ENCODE peak calls at places on chromosomes 11 and 22, in eight cellular contexts. W is GM10248; H is pancreas; A is OCI-LY7; Z is CD4-positive, alpha-beta T cell; R is PC-3; V is HL-60; J is GM13977. D is an unnamed sample.

GRCh38 chr11:103824116-103824515 is 212.3 kb upstream of the DDI1 start:
- DNase-seq in W (no peak), H (no peak), A (no peak), Z (no peak), R (no peak), V (no peak), J (no peak), D (no peak)

GRCh38 chr11:120608760-120609211 is 97.2 kb downstream of the GRIK4 start:
- DNase-seq in W (no peak), H (no peak), A (no peak), Z (no peak), R (no peak), V (no peak), J (no peak), D (no peak)

GRCh38 chr11:65471410-65471762 is 27.5 kb upstream of the MALAT1 start:
- DNase-seq in W (peak), H (peak), A (peak), Z (peak), R (peak), V (no peak), J (peak), D (no peak)

GRCh38 chr11:107857550-107858216 is 904 bp downstream of the SLC35F2 start:
- DNase-seq in W (no peak), H (no peak), A (no peak), Z (no peak), R (no peak), V (no peak), J (no peak), D (no peak)

GRCh38 chr11:60363542-60364525 is 14.5 kb upstream of the MS4A7 start:
- DNase-seq in W (peak), H (no peak), A (peak), Z (peak), R (peak), V (peak), J (peak), D (peak)

GRCh38 chr11:70322653-70323052 is 52.2 kb downstream of the PPFIA1 start:
- DNase-seq in W (no peak), H (no peak), A (no peak), Z (no peak), R (no peak), V (no peak), J (no peak), D (no peak)

GRCh38 chr11:261624-262023 is 16.6 kb upstream of the NLRP6 start:
- DNase-seq in W (no peak), H (no peak), A (peak), Z (no peak), R (no peak), V (no peak), J (no peak), D (no peak)

GRCh38 chr22:30270841-30271240 is 4.2 kb upstream of the OSM start:
- DNase-seq in W (no peak), H (no peak), A (no peak), Z (no peak), R (no peak), V (peak), J (no peak), D (no peak)

GRCh38 chr11:77198440-77198849 is 70.4 kb downstream of the MYO7A start:
- DNase-seq in W (no peak), H (peak), A (peak), Z (no peak), R (peak), V (no peak), J (peak), D (peak)

GRCh38 chr11:46075168-46075567 is 46.1 kb downstream of the PHF21A start:
- DNase-seq in W (no peak), H (no peak), A (no peak), Z (no peak), R (peak), V (no peak), J (no peak), D (no peak)

GRCh38 chr11:121931748-121932352 is 184.2 kb downstream of the BLID start:
- DNase-seq in W (no peak), H (no peak), A (no peak), Z (no peak), R (peak), V (no peak), J (no peak), D (no peak)

GRCh38 chr11:76668362-76669155 is 2.0 kb downstream of the LRRC32 start:
- DNase-seq in W (no peak), H (peak), A (no peak), Z (no peak), R (no peak), V (no peak), J (no peak), D (no peak)

GRCh38 chr22:25051073-25051472 is 98.6 kb downstream of the KIAA1671 start:
- DNase-seq in W (no peak), H (no peak), A (no peak), Z (no peak), R (peak), V (no peak), J (no peak), D (no peak)

GRCh38 chr22:30485362-30485988 is 13.7 kb upstream of the SEC14L3 start:
- DNase-seq in W (peak), H (peak), A (peak), Z (peak), R (peak), V (peak), J (peak), D (peak)

GRCh38 chr11:12329169-12329568 is 48.2 kb upstream of the PARVA start:
- DNase-seq in W (no peak), H (no peak), A (no peak), Z (no peak), R (no peak), V (no peak), J (no peak), D (no peak)

GRCh38 chr11:61730222-61730994 is 22.0 kb upstream of the MYRF start:
- DNase-seq in W (no peak), H (no peak), A (no peak), Z (no peak), R (peak), V (no peak), J (no peak), D (no peak)

GRCh38 chr11:58199271-58199670 is 4.7 kb downstream of the OR1S2 start:
- DNase-seq in W (no peak), H (no peak), A (no peak), Z (no peak), R (peak), V (no peak), J (no peak), D (no peak)

GRCh38 chr11:13487661-13488030 is 8.2 kb downstream of the PTH start:
- DNase-seq in W (no peak), H (no peak), A (peak), Z (peak), R (peak), V (no peak), J (peak), D (no peak)

GRCh38 chr22:44489026-44489425 is 9.0 kb downstream of the RTL6 start:
- DNase-seq in W (no peak), H (no peak), A (no peak), Z (no peak), R (no peak), V (no peak), J (no peak), D (no peak)

GRCh38 chr11:440065-441042 is 1.5 kb downstream of the ANO9 start:
- DNase-seq in W (no peak), H (peak), A (no peak), Z (no peak), R (no peak), V (no peak), J (no peak), D (peak)

GRCh38 chr11:132244871-132245557 is 874.6 kb downstream of the NTM start:
- DNase-seq in W (no peak), H (no peak), A (no peak), Z (no peak), R (no peak), V (no peak), J (no peak), D (no peak)

GRCh38 chr11:6695377-6695776 is 12.2 kb upstream of the MRPL17 start:
- DNase-seq in W (no peak), H (no peak), A (no peak), Z (no peak), R (no peak), V (no peak), J (no peak), D (peak)

GRCh38 chr11:72589802-72590761 is 84.1 kb downstream of the PDE2A start:
- DNase-seq in W (peak), H (peak), A (peak), Z (peak), R (peak), V (no peak), J (peak), D (peak)

GRCh38 chr22:32378703-32379272 is 21.1 kb downstream of the RFPL3 start:
- DNase-seq in W (no peak), H (no peak), A (peak), Z (no peak), R (peak), V (peak), J (no peak), D (peak)

GRCh38 chr11:35664977-35665441 is 2.4 kb downstream of the TRIM44 start:
- DNase-seq in W (no peak), H (no peak), A (no peak), Z (no peak), R (peak), V (no peak), J (no peak), D (no peak)

GRCh38 chr11:65293909-65294381 is 20.7 kb upstream of the CDC42EP2 start:
- DNase-seq in W (no peak), H (no peak), A (no peak), Z (no peak), R (no peak), V (no peak), J (no peak), D (no peak)

GRCh38 chr11:82533628-82534353 is 199.9 kb downstream of the FAM181B start:
- DNase-seq in W (no peak), H (no peak), A (no peak), Z (no peak), R (peak), V (no peak), J (no peak), D (no peak)

GRCh38 chr11:118610773-118611432 is 3.5 kb downstream of the PHLDB1 start:
- DNase-seq in W (peak), H (peak), A (peak), Z (peak), R (peak), V (no peak), J (peak), D (peak)

GRCh38 chr11:62139526-62140301 is 15.9 kb downstream of the INCENP start:
- DNase-seq in W (no peak), H (peak), A (no peak), Z (no peak), R (no peak), V (no peak), J (no peak), D (no peak)

GRCh38 chr11:122399375-122399774 is 256.1 kb upstream of the UBASH3B start:
- DNase-seq in W (no peak), H (no peak), A (no peak), Z (no peak), R (no peak), V (no peak), J (no peak), D (no peak)

GRCh38 chr22:40593460-40594273 is 42.9 kb downstream of the MRTFA start:
- DNase-seq in W (no peak), H (no peak), A (peak), Z (no peak), R (no peak), V (no peak), J (peak), D (no peak)

GRCh38 chr11:104650234-104650633 is 248.0 kb downstream of the CASP12 start:
- DNase-seq in W (no peak), H (no peak), A (peak), Z (no peak), R (no peak), V (peak), J (no peak), D (peak)

GRCh38 chr11:119403021-119403420 is 20.0 kb downstream of the THY1 start:
- DNase-seq in W (no peak), H (no peak), A (no peak), Z (no peak), R (no peak), V (no peak), J (peak), D (no peak)

GRCh38 chr22:19959587-19960490 is 18.2 kb upstream of the TXNRD2 start:
- DNase-seq in W (no peak), H (no peak), A (no peak), Z (no peak), R (no peak), V (no peak), J (no peak), D (no peak)

GRCh38 chr22:41862160-41862529 is 29.2 kb downstream of the SREBF2 start:
- DNase-seq in W (peak), H (no peak), A (peak), Z (peak), R (no peak), V (peak), J (peak), D (peak)

GRCh38 chr11:133810179-133810550 is 35.1 kb downstream of the SPATA19 start:
- DNase-seq in W (no peak), H (no peak), A (no peak), Z (no peak), R (no peak), V (no peak), J (no peak), D (no peak)

GRCh38 chr22:47320560-47320959 is 558.1 kb downstream of the TBC1D22A start:
- DNase-seq in W (no peak), H (no peak), A (no peak), Z (no peak), R (no peak), V (no peak), J (no peak), D (no peak)

GRCh38 chr11:117220568-117220967 is 11.3 kb downstream of the PCSK7 start:
- DNase-seq in W (no peak), H (peak), A (no peak), Z (no peak), R (no peak), V (no peak), J (no peak), D (no peak)

GRCh38 chr11:46183819-46184218 is 62.6 kb upstream of the PHF21A start:
- DNase-seq in W (no peak), H (no peak), A (no peak), Z (no peak), R (peak), V (no peak), J (no peak), D (no peak)

GRCh38 chr22:46262449-46263207 is 515 bp downstream of the PKDREJ start:
- DNase-seq in W (no peak), H (peak), A (no peak), Z (no peak), R (no peak), V (no peak), J (no peak), D (peak)
- TF ChIP-seq CTCF in W (no peak), H (no peak), A (no peak), Z (no peak), R (no peak), V (no peak), J (no peak), D (peak)

DNA sequence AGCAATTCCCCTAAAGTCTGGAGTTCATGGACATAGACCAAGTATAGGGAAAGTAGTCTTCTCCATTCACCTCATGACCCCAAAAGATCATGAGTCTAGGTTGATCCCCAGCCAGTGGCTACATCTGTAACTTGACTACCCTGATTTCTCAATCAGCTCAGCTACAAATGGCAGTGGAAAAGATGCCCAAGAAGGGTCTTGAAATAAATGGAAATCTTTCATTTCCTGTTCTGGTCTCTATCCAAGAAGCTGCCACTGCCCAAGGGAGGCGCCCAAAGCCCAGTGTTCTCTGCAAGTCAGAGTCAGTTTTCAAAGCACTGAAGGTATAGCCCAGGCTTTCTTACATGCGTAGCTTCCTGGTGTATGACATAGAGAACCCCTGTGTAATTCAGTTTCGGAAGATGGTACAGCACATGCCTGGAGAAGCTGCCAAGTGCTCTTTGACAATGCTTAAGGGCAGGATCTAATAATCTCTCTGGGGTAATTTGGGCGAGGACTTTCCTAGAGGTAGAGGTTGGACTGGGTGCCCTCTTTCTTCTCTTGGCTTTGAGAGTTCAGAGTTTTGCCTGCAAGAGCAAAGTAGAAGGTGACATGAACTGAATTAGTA is 101.1 kb downstream of the ADAMTS15 start:
- DNase-seq in W (no peak), H (no peak), A (no peak), Z (no peak), R (no peak), V (no peak), J (no peak), D (no peak)
- TF ChIP-seq CTCF in W (no peak), H (no peak), A (no peak), Z (no peak), R (peak), V (no peak), J (no peak), D (no peak)

GRCh38 chr11:127470485-127470884 is 469.9 kb upstream of the KIRREL3 start:
- DNase-seq in W (no peak), H (no peak), A (peak), Z (no peak), R (peak), V (no peak), J (no peak), D (peak)
- TF ChIP-seq CTCF in W (no peak), H (no peak), A (peak), Z (no peak), R (peak), V (peak), J (peak), D (peak)

GRCh38 chr22:45994516-45995404 is 17.8 kb upstream of the WNT7B start:
- DNase-seq in W (peak), H (peak), A (peak), Z (peak), R (peak), V (no peak), J (peak), D (peak)
- TF ChIP-seq CTCF in W (peak), H (peak), A (peak), Z (peak), R (peak), V (peak), J (peak), D (peak)

GRCh38 chr11:123559418-123559817 is 95.0 kb downstream of the SCN3B start:
- DNase-seq in W (no peak), H (no peak), A (no peak), Z (no peak), R (no peak), V (no peak), J (no peak), D (no peak)
- TF ChIP-seq CTCF in W (no peak), H (no peak), A (no peak), Z (no peak), R (no peak), V (no peak), J (no peak), D (no peak)

GRCh38 chr11:85540635-85541034 is 86.5 kb downstream of the DLG2 start:
- DNase-seq in W (no peak), H (no peak), A (no peak), Z (no peak), R (no peak), V (no peak), J (no peak), D (no peak)

GRCh38 chr11:85541683-85542082 is 85.5 kb downstream of the DLG2 start:
- DNase-seq in W (no peak), H (no peak), A (no peak), Z (no peak), R (no peak), V (no peak), J (no peak), D (no peak)

GRCh38 chr11:85539740-85540139 is 87.4 kb downstream of the DLG2 start:
- DNase-seq in W (no peak), H (no peak), A (no peak), Z (no peak), R (no peak), V (no peak), J (no peak), D (no peak)

GRCh38 chr11:85539029-85539689 is 88.0 kb downstream of the DLG2 start:
- DNase-seq in W (no peak), H (no peak), A (no peak), Z (no peak), R (no peak), V (no peak), J (no peak), D (no peak)

DNA sequence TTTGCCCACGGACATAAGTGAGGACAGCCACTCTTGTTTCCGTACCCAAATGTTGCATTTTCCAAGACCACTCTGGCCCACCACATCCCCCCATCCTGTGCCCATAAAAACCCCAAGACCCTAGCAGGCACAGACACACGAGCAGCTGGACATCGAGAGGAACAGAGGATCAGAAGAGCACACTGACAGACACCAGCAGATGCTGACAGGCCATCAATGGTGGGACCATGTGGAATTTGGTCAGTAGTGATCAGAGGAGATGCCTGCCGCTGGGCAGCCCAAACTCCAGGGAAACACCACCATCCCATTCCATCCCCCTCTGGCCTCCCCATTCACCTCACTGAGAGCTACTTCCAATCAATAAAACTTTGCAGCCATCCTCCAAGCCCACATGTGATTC is 87.0 kb downstream of the DLG2 start:
- DNase-seq in W (no peak), H (no peak), A (no peak), Z (no peak), R (no peak), V (no peak), J (no peak), D (no peak)
- TF ChIP-seq CTCF in W (no peak), H (no peak), A (no peak), Z (no peak), R (no peak), V (no peak), J (no peak), D (no peak)

GRCh38 chr22:26448941-26449340 is 19.9 kb downstream of the ASPHD2 start:
- DNase-seq in W (no peak), H (no peak), A (no peak), Z (no peak), R (no peak), V (no peak), J (no peak), D (no peak)
- TF ChIP-seq CTCF in W (no peak), H (no peak), A (no peak), Z (no peak), R (no peak), V (no peak), J (no peak), D (no peak)

GRCh38 chr22:17065433-17065832 is 19.4 kb upstream of the IL17RA start:
- DNase-seq in W (no peak), H (no peak), A (no peak), Z (no peak), R (no peak), V (no peak), J (no peak), D (no peak)
- TF ChIP-seq CTCF in W (no peak), H (no peak), A (no peak), Z (no peak), R (no peak), V (no peak), J (no peak), D (no peak)